ENCODE peak calls at places on chromosomes 1 and 21, in nine cellular contexts. One of them, this sample, is unnamed.

GRCh38 chr1:66809736-66810326 is 8.8 kb upstream of the INSL5 start:
- DNase-seq in CD4-positive, CD25-positive, alpha-beta regulatory T cell: no peak
- DNase-seq in colonic mucosa: no peak
- DNase-seq in K562: no peak
- DNase-seq in GM23338: no peak
- DNase-seq in left ventricle myocardium inferior: no peak
- DNase-seq in tibial artery: no peak
- DNase-seq in fibroblast of lung: peak; percentile 69
- DNase-seq in body of pancreas: no peak
- DNase-seq in this sample: no peak

GRCh38 chr1:114153051-114153620 is 533 bp downstream of the SYT6 start:
- DNase-seq in CD4-positive, CD25-positive, alpha-beta regulatory T cell: no peak
- DNase-seq in colonic mucosa: no peak
- DNase-seq in K562: no peak
- DNase-seq in GM23338: peak; percentile 44
- DNase-seq in left ventricle myocardium inferior: no peak
- DNase-seq in tibial artery: no peak
- DNase-seq in fibroblast of lung: no peak
- DNase-seq in body of pancreas: no peak
- DNase-seq in this sample: no peak

GRCh38 chr1:14924455-14925325 is 228.9 kb upstream of the TMEM51 start:
- DNase-seq in CD4-positive, CD25-positive, alpha-beta regulatory T cell: no peak
- DNase-seq in colonic mucosa: peak; percentile 65
- DNase-seq in K562: peak; percentile 72
- DNase-seq in GM23338: peak; percentile 56
- DNase-seq in left ventricle myocardium inferior: peak; percentile 64
- DNase-seq in tibial artery: peak; percentile 79
- DNase-seq in fibroblast of lung: peak; percentile 50
- DNase-seq in body of pancreas: peak; percentile 56
- DNase-seq in this sample: no peak

GRCh38 chr1:87336623-87337067 is 8.0 kb downstream of the LMO4 start:
- DNase-seq in CD4-positive, CD25-positive, alpha-beta regulatory T cell: no peak
- DNase-seq in colonic mucosa: no peak
- DNase-seq in K562: no peak
- DNase-seq in GM23338: no peak
- DNase-seq in left ventricle myocardium inferior: no peak
- DNase-seq in tibial artery: no peak
- DNase-seq in fibroblast of lung: peak; percentile 44
- DNase-seq in body of pancreas: no peak
- DNase-seq in this sample: no peak

GRCh38 chr1:92587445-92587844 is 100.7 kb upstream of the GFI1 start:
- DNase-seq in CD4-positive, CD25-positive, alpha-beta regulatory T cell: no peak
- DNase-seq in colonic mucosa: no peak
- DNase-seq in K562: no peak
- DNase-seq in GM23338: no peak
- DNase-seq in left ventricle myocardium inferior: no peak
- DNase-seq in tibial artery: no peak
- DNase-seq in fibroblast of lung: no peak
- DNase-seq in body of pancreas: no peak
- DNase-seq in this sample: no peak

GRCh38 chr1:195831789-195832188 is 776.5 kb downstream of the KCNT2 start:
- DNase-seq in CD4-positive, CD25-positive, alpha-beta regulatory T cell: no peak
- DNase-seq in colonic mucosa: no peak
- DNase-seq in K562: peak; percentile 24
- DNase-seq in GM23338: no peak
- DNase-seq in left ventricle myocardium inferior: no peak
- DNase-seq in tibial artery: no peak
- DNase-seq in fibroblast of lung: no peak
- DNase-seq in body of pancreas: no peak
- DNase-seq in this sample: no peak

GRCh38 chr1:235502601-235503332 is 1.5 kb downstream of the B3GALNT2 start:
- DNase-seq in CD4-positive, CD25-positive, alpha-beta regulatory T cell: no peak
- DNase-seq in colonic mucosa: no peak
- DNase-seq in K562: peak; percentile 22
- DNase-seq in GM23338: peak; percentile 34
- DNase-seq in left ventricle myocardium inferior: no peak
- DNase-seq in tibial artery: no peak
- DNase-seq in fibroblast of lung: peak; percentile 58
- DNase-seq in body of pancreas: peak; percentile 14
- DNase-seq in this sample: no peak

GRCh38 chr1:196209983-196210382 is 398.3 kb downstream of the KCNT2 start:
- DNase-seq in CD4-positive, CD25-positive, alpha-beta regulatory T cell: no peak
- DNase-seq in colonic mucosa: no peak
- DNase-seq in K562: no peak
- DNase-seq in GM23338: no peak
- DNase-seq in left ventricle myocardium inferior: no peak
- DNase-seq in tibial artery: no peak
- DNase-seq in fibroblast of lung: peak; percentile 67
- DNase-seq in body of pancreas: no peak
- DNase-seq in this sample: no peak

GRCh38 chr1:152002960-152003359 is 9.3 kb upstream of the S100A10 start:
- DNase-seq in CD4-positive, CD25-positive, alpha-beta regulatory T cell: no peak
- DNase-seq in colonic mucosa: no peak
- DNase-seq in K562: no peak
- DNase-seq in GM23338: no peak
- DNase-seq in left ventricle myocardium inferior: no peak
- DNase-seq in tibial artery: no peak
- DNase-seq in fibroblast of lung: no peak
- DNase-seq in body of pancreas: no peak
- DNase-seq in this sample: no peak

GRCh38 chr1:22078133-22078532 is 25.6 kb downstream of the CDC42 start:
- DNase-seq in CD4-positive, CD25-positive, alpha-beta regulatory T cell: no peak
- DNase-seq in colonic mucosa: no peak
- DNase-seq in K562: no peak
- DNase-seq in GM23338: no peak
- DNase-seq in left ventricle myocardium inferior: no peak
- DNase-seq in tibial artery: no peak
- DNase-seq in fibroblast of lung: no peak
- DNase-seq in body of pancreas: no peak
- DNase-seq in this sample: no peak
- H3K4me1 ChIP-seq in CD4-positive, CD25-positive, alpha-beta regulatory T cell: peaks cover 70% of the 10 kb centered on the region
- H3K4me1 ChIP-seq in colonic mucosa: peaks cover 20% of the 10 kb centered on the region
- H3K4me1 ChIP-seq in K562: peaks cover 22% of the 10 kb centered on the region
- H3K4me1 ChIP-seq in GM23338: peaks cover 36% of the 10 kb centered on the region
- H3K4me1 ChIP-seq in left ventricle myocardium inferior: peaks cover 95% of the 10 kb centered on the region
- H3K4me1 ChIP-seq in tibial artery: peaks cover 54% of the 10 kb centered on the region
- H3K4me1 ChIP-seq in fibroblast of lung: peaks cover 2% of the 10 kb centered on the region
- H3K4me1 ChIP-seq in body of pancreas: peaks cover 60% of the 10 kb centered on the region
- H3K4me1 ChIP-seq in this sample: peaks cover 59% of the 10 kb centered on the region

GRCh38 chr1:23728997-23729390 is 14.3 kb upstream of the ELOA start:
- DNase-seq in CD4-positive, CD25-positive, alpha-beta regulatory T cell: no peak
- DNase-seq in colonic mucosa: no peak
- DNase-seq in K562: no peak
- DNase-seq in GM23338: no peak
- DNase-seq in left ventricle myocardium inferior: no peak
- DNase-seq in tibial artery: no peak
- DNase-seq in fibroblast of lung: no peak
- DNase-seq in body of pancreas: no peak
- DNase-seq in this sample: no peak
- H3K27ac ChIP-seq in CD4-positive, CD25-positive, alpha-beta regulatory T cell: no peak overlapping the region
- H3K27ac ChIP-seq in colonic mucosa: peak overlapping the region; percentile 36
- H3K27ac ChIP-seq in K562: no peak overlapping the region
- H3K27ac ChIP-seq in GM23338: peak overlapping the region; percentile 32
- H3K27ac ChIP-seq in left ventricle myocardium inferior: no peak overlapping the region
- H3K27ac ChIP-seq in tibial artery: no peak overlapping the region
- H3K27ac ChIP-seq in fibroblast of lung: no peak overlapping the region
- H3K27ac ChIP-seq in body of pancreas: peak overlapping the region; percentile 82
- H3K27ac ChIP-seq in this sample: no peak overlapping the region

GRCh38 chr1:179094826-179095225 is 13.0 kb downstream of the TOR3A start:
- DNase-seq in CD4-positive, CD25-positive, alpha-beta regulatory T cell: no peak
- DNase-seq in colonic mucosa: no peak
- DNase-seq in K562: no peak
- DNase-seq in GM23338: no peak
- DNase-seq in left ventricle myocardium inferior: no peak
- DNase-seq in tibial artery: no peak
- DNase-seq in fibroblast of lung: no peak
- DNase-seq in body of pancreas: no peak
- DNase-seq in this sample: no peak

GRCh38 chr1:179091691-179092165 is 9.9 kb downstream of the TOR3A start:
- DNase-seq in CD4-positive, CD25-positive, alpha-beta regulatory T cell: no peak
- DNase-seq in colonic mucosa: no peak
- DNase-seq in K562: no peak
- DNase-seq in GM23338: no peak
- DNase-seq in left ventricle myocardium inferior: peak; percentile 62
- DNase-seq in tibial artery: peak; percentile 88
- DNase-seq in fibroblast of lung: peak; percentile 93
- DNase-seq in body of pancreas: peak; percentile 73
- DNase-seq in this sample: peak; percentile 92

GRCh38 chr1:179092896-179093461 is 11.1 kb downstream of the TOR3A start:
- DNase-seq in CD4-positive, CD25-positive, alpha-beta regulatory T cell: no peak
- DNase-seq in colonic mucosa: no peak
- DNase-seq in K562: no peak
- DNase-seq in GM23338: no peak
- DNase-seq in left ventricle myocardium inferior: no peak
- DNase-seq in tibial artery: no peak
- DNase-seq in fibroblast of lung: no peak
- DNase-seq in body of pancreas: no peak
- DNase-seq in this sample: no peak

GRCh38 chr1:179095924-179096323 is 14.1 kb downstream of the TOR3A start:
- DNase-seq in CD4-positive, CD25-positive, alpha-beta regulatory T cell: no peak
- DNase-seq in colonic mucosa: no peak
- DNase-seq in K562: no peak
- DNase-seq in GM23338: no peak
- DNase-seq in left ventricle myocardium inferior: no peak
- DNase-seq in tibial artery: no peak
- DNase-seq in fibroblast of lung: no peak
- DNase-seq in body of pancreas: no peak
- DNase-seq in this sample: no peak

GRCh38 chr1:179095377-179095776 is 13.5 kb downstream of the TOR3A start:
- DNase-seq in CD4-positive, CD25-positive, alpha-beta regulatory T cell: no peak
- DNase-seq in colonic mucosa: no peak
- DNase-seq in K562: no peak
- DNase-seq in GM23338: no peak
- DNase-seq in left ventricle myocardium inferior: no peak
- DNase-seq in tibial artery: no peak
- DNase-seq in fibroblast of lung: peak; percentile 15
- DNase-seq in body of pancreas: no peak
- DNase-seq in this sample: no peak
- H3K4me1 ChIP-seq in CD4-positive, CD25-positive, alpha-beta regulatory T cell: no peaks in the 10 kb centered on the region
- H3K4me1 ChIP-seq in colonic mucosa: no peaks in the 10 kb centered on the region
- H3K4me1 ChIP-seq in K562: no peaks in the 10 kb centered on the region
- H3K4me1 ChIP-seq in GM23338: peaks cover 8% of the 10 kb centered on the region
- H3K4me1 ChIP-seq in left ventricle myocardium inferior: peaks cover 41% of the 10 kb centered on the region
- H3K4me1 ChIP-seq in tibial artery: peaks cover 21% of the 10 kb centered on the region
- H3K4me1 ChIP-seq in fibroblast of lung: peaks cover 11% of the 10 kb centered on the region
- H3K4me1 ChIP-seq in body of pancreas: peaks cover 24% of the 10 kb centered on the region
- H3K4me1 ChIP-seq in this sample: peaks cover 20% of the 10 kb centered on the region

DNA sequence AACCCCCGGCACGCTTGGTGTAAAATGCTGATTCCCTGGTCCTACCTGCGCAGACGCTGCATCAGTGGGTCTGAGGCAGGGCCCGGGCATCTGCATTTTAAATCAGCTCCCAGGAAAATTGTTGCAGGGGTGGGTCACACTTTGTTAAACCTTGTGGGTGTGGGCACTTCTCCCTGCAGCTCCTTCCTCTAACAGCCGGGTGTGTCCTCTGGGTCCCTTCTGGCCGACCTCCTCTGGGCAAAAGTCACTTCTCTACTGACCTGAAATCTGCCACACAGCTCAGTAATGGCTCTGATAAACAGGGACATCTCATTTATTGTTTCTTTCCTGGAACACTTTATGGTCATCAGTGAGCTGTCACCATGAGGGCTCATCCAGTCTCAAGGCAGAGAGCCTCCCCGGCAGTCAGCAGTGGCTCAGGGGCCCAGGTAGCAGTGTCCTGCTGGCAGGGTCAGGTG is 52.8 kb upstream of the TMPRSS2 start:
- DNase-seq in CD4-positive, CD25-positive, alpha-beta regulatory T cell: no peak
- DNase-seq in colonic mucosa: peak; percentile 89
- DNase-seq in K562: no peak
- DNase-seq in GM23338: no peak
- DNase-seq in left ventricle myocardium inferior: no peak
- DNase-seq in tibial artery: no peak
- DNase-seq in fibroblast of lung: no peak
- DNase-seq in body of pancreas: no peak
- DNase-seq in this sample: no peak
- H3K27ac ChIP-seq in CD4-positive, CD25-positive, alpha-beta regulatory T cell: no peak overlapping the region
- H3K27ac ChIP-seq in colonic mucosa: peak overlapping the region; percentile 73
- H3K27ac ChIP-seq in K562: no peak overlapping the region
- H3K27ac ChIP-seq in GM23338: no peak overlapping the region
- H3K27ac ChIP-seq in left ventricle myocardium inferior: no peak overlapping the region
- H3K27ac ChIP-seq in tibial artery: no peak overlapping the region
- H3K27ac ChIP-seq in fibroblast of lung: no peak overlapping the region
- H3K27ac ChIP-seq in body of pancreas: no peak overlapping the region
- H3K27ac ChIP-seq in this sample: no peak overlapping the region